ENCODE peak calls at places on chromosome 17, in seven cellular contexts. M is RWPE1, D is bronchial epithelial cell, T is GM12865, B is WTC11, P is esophagus muscularis mucosa, J is stomach. E is an unnamed sample.

GRCh38 chr17:83202002-83203000 is 122.9 kb downstream of the METRNL start:
- DNase-seq in M (no peak), D (no peak), T (no peak), B (peak), P (no peak), J (peak), E (no peak)

GRCh38 chr17:2842464-2842863 is 46.2 kb downstream of the RAP1GAP2 start:
- DNase-seq in M (no peak), D (no peak), T (no peak), B (no peak), P (no peak), J (no peak), E (no peak)

GRCh38 chr17:9887521-9887920 is 17.6 kb downstream of the RCVRN start:
- DNase-seq in M (peak), D (no peak), T (no peak), B (no peak), P (no peak), J (no peak), E (no peak)

GRCh38 chr17:50487213-50488096 is 8.8 kb downstream of the RSAD1 start:
- DNase-seq in M (peak), D (peak), T (no peak), B (no peak), P (no peak), J (peak), E (no peak)

GRCh38 chr17:55279788-55280579 is 15.2 kb downstream of the HLF start:
- DNase-seq in M (no peak), D (no peak), T (no peak), B (no peak), P (no peak), J (no peak), E (no peak)

GRCh38 chr17:38706625-38707298 is 1.7 kb downstream of the MLLT6 start:
- DNase-seq in M (no peak), D (no peak), T (peak), B (no peak), P (no peak), J (no peak), E (peak)

GRCh38 chr17:50871898-50872297 is 5.7 kb upstream of the TOB1 start:
- DNase-seq in M (no peak), D (no peak), T (no peak), B (no peak), P (no peak), J (no peak), E (no peak)

GRCh38 chr17:7935859-7936258 is 3.9 kb downstream of the CNTROB start:
- DNase-seq in M (no peak), D (no peak), T (no peak), B (no peak), P (no peak), J (no peak), E (no peak)

GRCh38 chr17:56440391-56440790 is 153.1 kb upstream of the NOG start:
- DNase-seq in M (peak), D (peak), T (no peak), B (no peak), P (no peak), J (no peak), E (no peak)

GRCh38 chr17:14779236-14779635 is 478.4 kb downstream of the HS3ST3B1 start:
- DNase-seq in M (no peak), D (peak), T (no peak), B (no peak), P (peak), J (no peak), E (no peak)

GRCh38 chr17:82343560-82343959 is 10.0 kb upstream of the SECTM1 start:
- DNase-seq in M (no peak), D (no peak), T (no peak), B (no peak), P (no peak), J (no peak), E (no peak)

GRCh38 chr17:9465216-9465921 is 110.3 kb downstream of the STX8 start:
- DNase-seq in M (peak), D (peak), T (no peak), B (no peak), P (no peak), J (no peak), E (no peak)

GRCh38 chr17:2137342-2138098 is 82.6 kb downstream of the HIC1 start:
- DNase-seq in M (peak), D (peak), T (peak), B (peak), P (no peak), J (no peak), E (no peak)

GRCh38 chr17:14670861-14671260 is 370.0 kb downstream of the HS3ST3B1 start:
- DNase-seq in M (no peak), D (no peak), T (no peak), B (no peak), P (no peak), J (no peak), E (no peak)

GRCh38 chr17:29096094-29096493 is 53.2 kb downstream of the PIPOX start:
- DNase-seq in M (no peak), D (no peak), T (no peak), B (no peak), P (no peak), J (no peak), E (no peak)

GRCh38 chr17:27558842-27559505 is 72.0 kb upstream of the LGALS9 start:
- DNase-seq in M (no peak), D (no peak), T (no peak), B (no peak), P (no peak), J (no peak), E (no peak)

GRCh38 chr17:50664788-50665458 is 30.2 kb downstream of the ABCC3 start:
- DNase-seq in M (no peak), D (no peak), T (no peak), B (no peak), P (no peak), J (no peak), E (no peak)

GRCh38 chr17:79393358-79394038 is 217.4 kb downstream of the RBFOX3 start:
- DNase-seq in M (peak), D (peak), T (peak), B (peak), P (peak), J (peak), E (peak)

GRCh38 chr17:42071810-42072209 is 21.4 kb upstream of the C17orf113 start:
- DNase-seq in M (no peak), D (no peak), T (no peak), B (no peak), P (no peak), J (no peak), E (peak)

GRCh38 chr17:62753562-62753961 is 54.6 kb downstream of the MARCHF10 start:
- DNase-seq in M (no peak), D (no peak), T (no peak), B (no peak), P (no peak), J (no peak), E (no peak)

GRCh38 chr17:14428640-14429029 is 127.8 kb downstream of the HS3ST3B1 start:
- DNase-seq in M (no peak), D (no peak), T (no peak), B (no peak), P (no peak), J (no peak), E (peak)

GRCh38 chr17:61756561-61756960 is 106.8 kb downstream of the BRIP1 start:
- DNase-seq in M (no peak), D (no peak), T (no peak), B (no peak), P (no peak), J (no peak), E (no peak)

GRCh38 chr17:54950116-54950515 is 18.3 kb downstream of the COX11 start:
- DNase-seq in M (no peak), D (no peak), T (no peak), B (no peak), P (no peak), J (no peak), E (no peak)

GRCh38 chr17:828761-829160 is 46.6 kb downstream of the MRM3 start:
- DNase-seq in M (no peak), D (no peak), T (no peak), B (no peak), P (no peak), J (no peak), E (no peak)

GRCh38 chr17:50488880-50489279 is 10.2 kb downstream of the RSAD1 start:
- DNase-seq in M (no peak), D (no peak), T (no peak), B (no peak), P (no peak), J (no peak), E (no peak)

GRCh38 chr17:16872836-16873653 is 98.9 kb downstream of the TNFRSF13B start:
- DNase-seq in M (peak), D (peak), T (peak), B (peak), P (no peak), J (peak), E (peak)

GRCh38 chr17:50618300-50618699 is 16.4 kb upstream of the ABCC3 start:
- DNase-seq in M (no peak), D (peak), T (no peak), B (no peak), P (no peak), J (no peak), E (no peak)

GRCh38 chr17:18257747-18258355 is 687 bp downstream of the FLII start:
- DNase-seq in M (peak), D (peak), T (peak), B (peak), P (peak), J (peak), E (peak)

GRCh38 chr17:51636291-51636690 is 375.9 kb downstream of the UTP18 start:
- DNase-seq in M (no peak), D (peak), T (no peak), B (peak), P (no peak), J (no peak), E (no peak)

GRCh38 chr17:39541652-39542051 is 66.1 kb downstream of the NEUROD2 start:
- DNase-seq in M (no peak), D (peak), T (no peak), B (no peak), P (no peak), J (no peak), E (no peak)

GRCh38 chr17:48928876-48929811 is 15.5 kb downstream of the SNF8 start:
- DNase-seq in M (no peak), D (no peak), T (no peak), B (no peak), P (no peak), J (no peak), E (no peak)

DNA sequence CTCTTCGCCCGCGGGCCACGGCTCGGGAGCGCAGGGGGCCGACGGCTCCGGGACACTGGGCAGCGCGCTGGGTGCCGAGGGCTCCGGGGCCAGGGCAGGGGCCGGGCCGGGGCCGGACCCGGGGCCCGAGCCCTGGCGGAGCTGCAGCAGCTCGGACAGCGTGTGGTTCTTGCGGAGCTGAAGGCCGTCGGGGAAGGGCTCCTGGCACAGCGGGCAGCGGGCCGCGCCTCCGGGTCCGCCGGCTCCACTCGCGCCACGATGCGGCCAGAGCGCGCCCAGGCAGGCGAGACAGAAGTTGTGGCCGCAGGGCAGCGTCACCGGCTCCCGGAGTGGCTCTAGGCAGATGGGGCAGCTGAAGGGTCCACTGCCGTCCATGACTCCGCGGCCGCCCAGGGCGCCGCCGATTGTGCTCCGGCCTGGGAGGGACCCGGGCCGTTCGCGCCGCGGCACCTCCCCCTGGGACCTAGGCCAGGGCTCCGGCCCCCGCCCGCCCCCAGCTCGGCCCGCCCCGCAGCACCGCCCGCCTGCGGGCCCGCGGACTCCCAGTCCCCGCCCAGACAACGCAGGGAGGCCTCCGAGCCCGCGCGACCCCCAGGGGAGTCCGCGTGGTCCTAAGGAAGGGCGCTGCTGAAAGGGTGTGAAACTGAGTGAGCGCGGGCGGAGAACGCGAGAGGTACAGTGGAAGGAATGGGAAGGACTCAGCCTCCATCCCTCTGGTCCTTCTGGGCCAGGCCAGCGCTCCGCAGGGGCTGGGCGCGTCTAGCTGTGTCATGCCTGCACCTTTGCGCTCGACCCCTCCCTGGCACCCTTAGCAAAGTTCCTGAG is at the start of gene TRIM47:
- DNase-seq in M (peak), D (peak), T (no peak), B (peak), P (no peak), J (peak), E (peak)
- TF ChIP-seq CTCF in M (peak), D (peak), T (no peak), B (no peak), P (peak), J (no peak), E (no peak)

GRCh38 chr17:11997147-11997971 is at the start of gene ZNF18:
- DNase-seq in M (peak), D (peak), T (peak), B (peak), P (peak), J (peak), E (peak)
- TF ChIP-seq CTCF in M (no peak), D (peak), T (no peak), B (no peak), P (peak), J (no peak), E (no peak)

GRCh38 chr17:60597297-60597696 is 2.7 kb upstream of the PPM1D start:
- DNase-seq in M (no peak), D (no peak), T (no peak), B (no peak), P (no peak), J (no peak), E (no peak)

GRCh38 chr17:60600490-60601431 is 768 bp downstream of the PPM1D start:
- DNase-seq in M (peak), D (peak), T (peak), B (peak), P (peak), J (peak), E (peak)

GRCh38 chr17:60599220-60599619 is 773 bp upstream of the PPM1D start:
- DNase-seq in M (no peak), D (no peak), T (no peak), B (no peak), P (no peak), J (no peak), E (peak)

GRCh38 chr17:60599620-60600489 is at the start of gene PPM1D:
- DNase-seq in M (peak), D (peak), T (peak), B (peak), P (peak), J (peak), E (peak)

DNA sequence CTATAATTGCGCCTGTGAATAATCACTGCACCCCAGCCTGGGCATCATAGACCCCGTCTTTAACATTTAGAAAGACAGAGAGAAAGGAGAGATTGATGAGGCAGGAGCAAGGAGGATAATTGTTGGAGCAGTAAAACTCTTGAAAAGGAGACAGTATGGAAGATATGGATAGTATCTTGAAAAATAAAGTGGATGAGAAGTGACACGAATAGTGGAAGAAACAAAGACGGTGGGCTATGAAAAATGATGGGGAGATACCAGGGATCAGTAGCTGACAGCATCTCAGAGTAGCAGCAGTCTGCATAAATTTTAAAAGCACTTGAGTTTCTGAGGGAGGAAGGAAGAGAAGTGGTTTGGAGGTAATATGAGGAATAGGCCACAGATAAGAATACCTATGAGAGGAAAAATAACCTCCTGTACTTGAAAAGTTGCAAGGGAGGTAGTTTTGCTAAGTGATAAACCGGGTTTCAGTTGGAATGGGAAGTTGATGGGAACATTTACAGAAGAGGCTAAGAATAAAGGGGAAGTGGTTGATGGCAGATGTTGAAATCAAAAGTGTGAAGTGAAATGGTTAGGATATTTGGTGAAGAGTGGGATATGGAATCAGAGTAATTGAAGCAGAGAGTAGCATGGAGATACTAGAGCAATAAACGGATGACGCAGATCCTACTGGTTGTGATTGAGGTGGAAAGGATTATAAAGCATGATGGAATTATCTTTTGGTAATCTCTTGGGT is 1.8 kb upstream of the PPM1D start:
- DNase-seq in M (no peak), D (no peak), T (no peak), B (no peak), P (no peak), J (no peak), E (no peak)
- TF ChIP-seq CTCF in M (no peak), D (no peak), T (no peak), B (no peak), P (no peak), J (no peak), E (no peak)

GRCh38 chr17:73711916-73712315 is 67.7 kb upstream of the SDK2 start:
- DNase-seq in M (no peak), D (no peak), T (no peak), B (no peak), P (no peak), J (no peak), E (no peak)

GRCh38 chr17:73715714-73716113 is 71.5 kb upstream of the SDK2 start:
- DNase-seq in M (no peak), D (no peak), T (no peak), B (no peak), P (no peak), J (no peak), E (no peak)

GRCh38 chr17:73710095-73710592 is 65.9 kb upstream of the SDK2 start:
- DNase-seq in M (peak), D (peak), T (peak), B (peak), P (no peak), J (peak), E (peak)

GRCh38 chr17:73711184-73711583 is 66.9 kb upstream of the SDK2 start:
- DNase-seq in M (no peak), D (no peak), T (peak), B (no peak), P (no peak), J (no peak), E (no peak)

DNA sequence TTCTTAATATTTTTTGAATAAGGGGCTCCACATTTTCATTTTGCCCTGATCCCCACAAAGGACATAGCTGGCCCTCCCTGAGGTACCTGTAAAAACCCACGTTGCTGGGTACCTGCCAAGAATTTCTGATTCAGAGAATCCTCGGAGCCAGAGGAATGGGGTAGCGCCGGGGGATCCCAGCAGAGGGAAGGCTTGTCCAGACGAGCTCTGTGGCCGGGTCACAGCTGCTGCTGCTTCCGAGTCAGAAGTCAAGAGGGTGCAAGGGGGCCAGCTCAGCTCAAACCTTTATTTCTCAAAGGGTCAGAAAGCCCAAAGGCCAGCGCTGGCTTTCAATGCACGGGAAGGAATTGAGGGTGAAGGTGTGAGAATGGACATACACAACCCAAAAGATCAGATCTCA is 68.9 kb upstream of the SDK2 start:
- DNase-seq in M (peak), D (peak), T (no peak), B (peak), P (no peak), J (no peak), E (no peak)
- TF ChIP-seq CTCF in M (no peak), D (no peak), T (no peak), B (no peak), P (no peak), J (no peak), E (no peak)

DNA sequence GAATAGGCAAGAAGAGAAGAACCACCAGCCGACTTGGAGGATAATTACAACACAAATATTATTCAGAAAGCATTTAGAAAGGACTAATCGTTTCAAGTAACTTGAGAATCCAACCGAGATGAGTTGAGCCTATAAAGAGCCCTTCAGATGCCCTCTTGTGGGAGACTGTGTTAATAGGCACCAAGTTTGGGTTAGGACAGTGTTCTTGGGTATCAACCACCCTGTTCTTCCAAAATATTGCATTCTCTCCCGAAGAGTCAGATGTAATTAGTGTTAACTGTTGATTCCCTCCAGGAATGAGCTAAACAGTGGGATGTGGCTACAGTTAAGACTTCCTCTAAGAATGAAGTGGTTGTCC is 87.8 kb upstream of the NOL11 start:
- DNase-seq in M (peak), D (peak), T (peak), B (no peak), P (no peak), J (no peak), E (no peak)
- TF ChIP-seq CTCF in M (no peak), D (peak), T (peak), B (no peak), P (peak), J (no peak), E (no peak)